ENCODE peak calls at places on chromosomes 7 and 10, in four cellular contexts. P, L, F and A are unnamed samples.

GRCh38 chr7:52525772-52526341 is 509.6 kb upstream of the POM121L12 start:
- DNase-seq in P (no peak), L (no peak), F (no peak), A (no peak)

GRCh38 chr7:159036916-159037605 is 107.6 kb downstream of the VIPR2 start:
- DNase-seq in P (no peak), L (peak; percentile 80), F (no peak), A (no peak)

GRCh38 chr7:140810830-140811556 is 113.7 kb downstream of the BRAF start:
- DNase-seq in P (peak; percentile 66), L (peak; percentile 88), F (peak; percentile 51), A (peak; percentile 46)

GRCh38 chr10:13346280-13346819 is 1.7 kb downstream of the SEPHS1 start:
- DNase-seq in P (peak; percentile 45), L (no peak), F (peak; percentile 66), A (peak; percentile 49)

GRCh38 chr10:99532687-99533495 is at the start of gene NKX2-3:
- DNase-seq in P (peak; percentile 87), L (peak; percentile 94), F (peak; percentile 23), A (no peak)

GRCh38 chr10:126576336-126576735 is 94.2 kb downstream of the C10orf90 start:
- DNase-seq in P (no peak), L (no peak), F (peak; percentile 81), A (no peak)

GRCh38 chr7:140478361-140479061 is 794 bp downstream of the MKRN1 start:
- DNase-seq in P (peak; percentile 48), L (peak; percentile 77), F (peak; percentile 43), A (peak; percentile 22)

GRCh38 chr7:18221377-18222290 is 194.0 kb upstream of the PRPS1L1 start:
- DNase-seq in P (no peak), L (no peak), F (peak; percentile 65), A (no peak)

GRCh38 chr7:12741951-12742575 is 54.6 kb downstream of the ARL4A start:
- DNase-seq in P (no peak), L (no peak), F (peak; percentile 65), A (peak; percentile 46)

GRCh38 chr7:44949315-44949714 is 29.5 kb downstream of the MYO1G start:
- DNase-seq in P (no peak), L (no peak), F (no peak), A (no peak)

DNA sequence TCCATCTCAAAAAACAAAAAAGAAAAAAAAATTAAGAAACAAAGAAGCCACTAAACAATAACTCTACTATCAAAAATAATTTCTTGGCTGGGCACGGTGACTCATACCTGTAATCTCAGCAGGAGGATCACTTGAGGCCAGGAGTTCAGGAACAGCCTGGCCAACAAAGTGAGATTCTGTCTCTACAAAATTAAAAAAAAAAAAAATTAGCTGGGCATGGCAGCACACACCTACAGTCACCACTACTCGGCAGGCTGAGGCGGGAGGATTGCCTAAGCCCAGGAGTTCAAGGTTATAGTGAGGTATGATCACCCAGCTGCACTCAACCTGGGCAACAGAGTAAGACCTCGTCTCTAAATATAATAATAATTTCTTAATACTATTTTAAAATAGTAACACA is 69.0 kb downstream of the PARD3 start:
- DNase-seq in P (no peak), L (no peak), F (no peak), A (no peak)
- H3K4me1 ChIP-seq in P (no peaks in the 10 kb centered on the region), L (no peaks in the 10 kb centered on the region), F (no peaks in the 10 kb centered on the region), A (peaks cover 46% of the 10 kb centered on the region)

DNA sequence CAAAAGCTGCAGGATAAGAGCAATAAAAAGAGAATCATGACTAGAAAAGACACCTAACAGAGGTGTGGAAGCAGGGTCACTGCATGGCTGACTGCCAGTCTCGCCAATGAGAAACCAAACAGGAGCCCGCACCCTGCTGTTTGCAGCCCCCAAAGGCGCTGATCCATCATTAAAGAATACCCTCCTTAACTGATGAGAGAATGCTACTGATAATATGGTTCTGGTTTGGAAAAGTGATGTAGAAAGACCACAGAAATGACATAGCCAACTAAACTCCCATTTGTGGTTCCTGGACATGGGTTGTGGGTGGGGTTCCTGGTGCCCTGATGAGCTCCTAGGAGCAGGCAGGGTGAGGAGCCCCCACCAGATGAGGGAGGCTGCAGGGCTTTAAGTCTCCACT is 207.4 kb downstream of the TNS3 start:
- DNase-seq in P (no peak), L (no peak), F (no peak), A (no peak)
- H3K27ac ChIP-seq in P (no peak overlapping the region), L (no peak overlapping the region), F (no peak overlapping the region), A (no peak overlapping the region)

GRCh38 chr10:61634711-61635110 is 28.0 kb upstream of the CABCOCO1 start:
- DNase-seq in P (no peak), L (no peak), F (peak; percentile 77), A (no peak)
- TF ChIP-seq CTCF in P (no peak), L (no peak), F (no peak), A (no peak)

DNA sequence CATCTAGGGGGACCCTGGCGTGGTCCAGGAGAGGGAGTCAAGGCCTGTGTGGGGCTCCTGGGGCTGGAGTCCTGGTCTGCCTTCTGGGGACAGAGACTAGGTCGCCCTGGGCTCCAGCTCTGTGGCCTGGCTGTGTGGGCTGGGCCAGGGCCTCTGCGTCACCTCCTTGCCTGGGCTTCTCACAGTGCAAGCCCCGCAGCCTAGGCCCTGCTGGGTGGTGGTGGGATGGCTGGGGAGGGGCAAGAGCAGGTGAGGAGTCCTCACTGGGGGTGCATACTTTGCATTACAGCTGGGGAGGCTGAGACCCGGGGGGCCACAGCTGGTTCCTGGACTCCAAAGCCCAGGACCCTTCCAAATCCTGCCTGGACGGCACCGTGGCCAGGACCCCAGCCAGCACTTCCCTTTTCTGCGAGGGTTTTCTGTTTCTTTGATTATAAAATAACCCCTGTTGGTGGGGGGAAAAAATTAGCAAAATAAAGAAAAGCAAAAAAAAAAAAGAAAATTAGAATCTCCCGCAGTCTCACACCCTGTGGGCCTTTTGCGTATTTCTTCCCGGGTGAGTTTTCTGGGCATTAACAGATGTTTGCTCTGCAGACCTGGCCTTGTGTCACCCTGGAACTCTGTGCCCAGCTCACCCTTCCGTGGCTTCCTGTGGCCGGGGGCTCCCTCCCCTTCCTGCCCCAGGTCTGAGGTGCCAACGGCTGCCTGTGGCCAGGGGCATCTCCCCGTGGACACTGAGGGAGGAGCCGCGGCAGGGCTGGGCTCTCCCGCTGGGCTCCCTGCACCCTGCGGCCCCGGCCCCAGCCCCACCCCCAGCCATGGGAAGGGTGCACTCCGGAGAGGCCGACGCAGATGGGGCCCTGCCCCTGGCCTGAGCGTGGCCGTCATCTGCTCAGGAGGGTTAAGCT is 23.7 kb downstream of the PWWP2B start:
- DNase-seq in P (peak; percentile 68), L (peak; percentile 79), F (no peak), A (no peak)
- H3K4me1 ChIP-seq in P (peaks cover 42% of the 10 kb centered on the region), L (peaks cover 11% of the 10 kb centered on the region), F (peaks cover 12% of the 10 kb centered on the region), A (peaks cover 25% of the 10 kb centered on the region)

GRCh38 chr7:127857464-127857841 is 173.8 kb downstream of the LRRC4 start:
- DNase-seq in P (no peak), L (no peak), F (no peak), A (no peak)

GRCh38 chr7:127858091-127858914 is 172.9 kb downstream of the LRRC4 start:
- DNase-seq in P (no peak), L (no peak), F (no peak), A (no peak)

GRCh38 chr7:127859330-127859729 is 171.9 kb downstream of the LRRC4 start:
- DNase-seq in P (no peak), L (no peak), F (no peak), A (no peak)

GRCh38 chr7:127862540-127862939 is 168.7 kb downstream of the LRRC4 start:
- DNase-seq in P (no peak), L (no peak), F (no peak), A (no peak)

DNA sequence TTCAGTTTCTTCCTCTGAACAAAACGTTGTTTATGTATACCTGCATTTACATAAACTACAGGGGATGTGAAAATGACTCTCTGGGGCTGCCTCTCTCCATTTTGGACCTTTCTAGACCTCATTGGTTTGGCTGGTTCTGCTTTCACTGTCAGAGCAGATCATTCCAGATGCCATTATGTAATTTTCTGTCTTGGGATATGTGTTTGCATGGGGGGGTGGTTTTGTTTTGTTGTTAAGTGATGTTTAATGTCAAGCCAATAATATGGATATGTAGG is 172.4 kb downstream of the LRRC4 start:
- DNase-seq in P (no peak), L (no peak), F (no peak), A (no peak)
- H3K27ac ChIP-seq in P (no peak overlapping the region), L (no peak overlapping the region), F (no peak overlapping the region), A (no peak overlapping the region)

GRCh38 chr10:95602382-95602781 is 41.2 kb upstream of the SORBS1 start:
- DNase-seq in P (no peak), L (no peak), F (no peak), A (no peak)
- TF ChIP-seq CTCF in P (no peak), L (no peak), F (no peak), A (no peak)

DNA sequence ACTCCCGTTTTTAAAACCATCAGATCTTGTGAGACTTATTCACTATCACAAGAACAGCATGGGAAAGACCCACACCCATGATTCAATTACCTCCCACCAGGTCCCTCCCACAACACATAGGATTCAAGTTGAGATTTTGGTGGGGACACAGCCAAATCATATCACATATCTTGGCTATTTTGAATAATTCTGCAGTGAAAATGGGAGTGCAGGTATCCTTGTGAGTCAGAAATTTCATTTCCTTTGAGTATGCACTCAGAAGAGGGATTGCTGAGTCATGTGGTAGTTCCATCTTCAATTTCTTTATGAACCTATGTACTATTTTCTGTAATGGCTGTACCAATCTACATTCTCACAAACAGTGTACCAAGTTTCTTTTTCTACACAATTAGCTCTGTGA is 125.8 kb downstream of the ANKRD7 start:
- DNase-seq in P (no peak), L (no peak), F (no peak), A (peak; percentile 14)
- H3K4me1 ChIP-seq in P (no peaks in the 10 kb centered on the region), L (peaks cover 12% of the 10 kb centered on the region), F (no peaks in the 10 kb centered on the region), A (no peaks in the 10 kb centered on the region)